ENCODE peak calls at places on chromosome 1, in seven cellular contexts. H is stimulated activated CD4-positive, alpha-beta T cell treated with anti-CD3 and anti-CD28 coated beads, Interleukin-15, amount 100 ng/mL, for 1 hour; Y is neuronal stem cell; F is aorta; W is amniotic stem cell; X is T1000; R is kidney epithelial cell. E is an unnamed sample.

GRCh38 chr1:40646385-40646784 is 19.1 kb downstream of the RIMS3 start:
- DNase-seq in H (no peak), Y (no peak), F (no peak), W (no peak), X (no peak), R (no peak), E (no peak)

GRCh38 chr1:7610936-7611335 is 160.2 kb upstream of the VAMP3 start:
- DNase-seq in H (no peak), Y (no peak), F (peak), W (no peak), X (no peak), R (no peak), E (no peak)

GRCh38 chr1:211811126-211811525 is 19.4 kb downstream of the LPGAT1 start:
- DNase-seq in H (no peak), Y (no peak), F (no peak), W (no peak), X (no peak), R (no peak), E (no peak)

GRCh38 chr1:2089051-2089450 is 38.8 kb downstream of the PRKCZ start:
- DNase-seq in H (no peak), Y (no peak), F (no peak), W (no peak), X (no peak), R (no peak), E (no peak)

GRCh38 chr1:32240140-32240951 is 6.7 kb upstream of the FAM167B start:
- DNase-seq in H (no peak), Y (peak), F (peak), W (no peak), X (no peak), R (no peak), E (no peak)

GRCh38 chr1:19645544-19646252 is 1.6 kb downstream of the NBL1 start:
- DNase-seq in H (no peak), Y (no peak), F (peak), W (no peak), X (no peak), R (no peak), E (no peak)

GRCh38 chr1:30371888-30372791 is 351.2 kb downstream of the MATN1 start:
- DNase-seq in H (no peak), Y (no peak), F (no peak), W (no peak), X (no peak), R (no peak), E (no peak)

GRCh38 chr1:154912755-154913154 is 23.8 kb downstream of the PMVK start:
- DNase-seq in H (no peak), Y (no peak), F (no peak), W (no peak), X (no peak), R (no peak), E (no peak)

GRCh38 chr1:117371436-117372151 is 4.3 kb downstream of the MAN1A2 start:
- DNase-seq in H (no peak), Y (no peak), F (no peak), W (no peak), X (no peak), R (no peak), E (no peak)

E was measured in pulmonary artery endothelial cell.